ENCODE peak calls at places on chromosomes 16 and 17, in six cellular contexts. One of them, this sample, is unnamed.

GRCh38 chr16:57422026-57422944 is 17.7 kb downstream of the CCL17 start:
- DNase-seq in AG08395: peak
- DNase-seq in T-helper 2 cell: no peak
- DNase-seq in left colon: no peak
- DNase-seq in fibroblast of villous mesenchyme: peak
- DNase-seq in bronchial epithelial cell: peak
- DNase-seq in this sample: peak

GRCh38 chr17:49523706-49524472 is 28.8 kb downstream of the NGFR start:
- DNase-seq in left colon: no peak
- DNase-seq in bronchial epithelial cell: peak
- DNase-seq in fibroblast of villous mesenchyme: no peak
- DNase-seq in AG08395: no peak
- DNase-seq in T-helper 2 cell: no peak
- DNase-seq in this sample: peak

GRCh38 chr17:81930142-81931125 is 2.9 kb upstream of the MAFG start:
- DNase-seq in bronchial epithelial cell: no peak
- DNase-seq in AG08395: no peak
- DNase-seq in T-helper 2 cell: no peak
- DNase-seq in fibroblast of villous mesenchyme: no peak
- DNase-seq in left colon: peak
- DNase-seq in this sample: no peak

GRCh38 chr16:85502357-85502756 is 110.8 kb upstream of the GSE1 start:
- DNase-seq in left colon: no peak
- DNase-seq in T-helper 2 cell: no peak
- DNase-seq in AG08395: no peak
- DNase-seq in fibroblast of villous mesenchyme: no peak
- DNase-seq in bronchial epithelial cell: no peak
- DNase-seq in this sample: no peak

GRCh38 chr17:64327201-64327930 is 63.3 kb downstream of the PECAM1 start:
- DNase-seq in left colon: no peak
- DNase-seq in fibroblast of villous mesenchyme: peak
- DNase-seq in bronchial epithelial cell: no peak
- DNase-seq in T-helper 2 cell: no peak
- DNase-seq in AG08395: no peak
- DNase-seq in this sample: no peak

GRCh38 chr17:35244345-35245195 is 1.7 kb downstream of the SLFN5 start:
- DNase-seq in AG08395: peak
- DNase-seq in fibroblast of villous mesenchyme: peak
- DNase-seq in left colon: peak
- DNase-seq in T-helper 2 cell: peak
- DNase-seq in bronchial epithelial cell: peak
- DNase-seq in this sample: peak

GRCh38 chr16:83675136-83675535 is 132.6 kb upstream of the HSBP1 start:
- DNase-seq in left colon: no peak
- DNase-seq in AG08395: no peak
- DNase-seq in T-helper 2 cell: no peak
- DNase-seq in bronchial epithelial cell: no peak
- DNase-seq in fibroblast of villous mesenchyme: no peak
- DNase-seq in this sample: no peak

GRCh38 chr16:72111653-72112451 is 18.2 kb downstream of the DHX38 start:
- DNase-seq in left colon: no peak
- DNase-seq in fibroblast of villous mesenchyme: no peak
- DNase-seq in bronchial epithelial cell: peak
- DNase-seq in T-helper 2 cell: no peak
- DNase-seq in AG08395: no peak
- DNase-seq in this sample: no peak

GRCh38 chr16:65249768-65250167 is 127.9 kb upstream of the CDH11 start:
- DNase-seq in fibroblast of villous mesenchyme: peak
- DNase-seq in left colon: peak
- DNase-seq in AG08395: peak
- DNase-seq in T-helper 2 cell: no peak
- DNase-seq in bronchial epithelial cell: no peak
- DNase-seq in this sample: peak

GRCh38 chr17:15930426-15930825 is 14.5 kb upstream of the ADORA2B start:
- DNase-seq in AG08395: no peak
- DNase-seq in fibroblast of villous mesenchyme: no peak
- DNase-seq in bronchial epithelial cell: no peak
- DNase-seq in T-helper 2 cell: no peak
- DNase-seq in left colon: no peak
- DNase-seq in this sample: no peak

GRCh38 chr16:6573577-6573976 is 759.1 kb upstream of the RBFOX1 start:
- DNase-seq in bronchial epithelial cell: no peak
- DNase-seq in fibroblast of villous mesenchyme: no peak
- DNase-seq in left colon: peak
- DNase-seq in AG08395: no peak
- DNase-seq in T-helper 2 cell: no peak
- DNase-seq in this sample: no peak

GRCh38 chr17:27087935-27088766 is 205.8 kb upstream of the WSB1 start:
- DNase-seq in AG08395: no peak
- DNase-seq in T-helper 2 cell: no peak
- DNase-seq in bronchial epithelial cell: no peak
- DNase-seq in left colon: no peak
- DNase-seq in fibroblast of villous mesenchyme: no peak
- DNase-seq in this sample: no peak

GRCh38 chr17:721540-721937 is 6.9 kb upstream of the VPS53 start:
- DNase-seq in AG08395: no peak
- DNase-seq in fibroblast of villous mesenchyme: no peak
- DNase-seq in T-helper 2 cell: no peak
- DNase-seq in left colon: no peak
- DNase-seq in bronchial epithelial cell: peak
- DNase-seq in this sample: no peak

GRCh38 chr16:83513006-83513755 is 294.6 kb upstream of the HSBP1 start:
- DNase-seq in T-helper 2 cell: no peak
- DNase-seq in left colon: no peak
- DNase-seq in AG08395: peak
- DNase-seq in fibroblast of villous mesenchyme: peak
- DNase-seq in bronchial epithelial cell: peak
- DNase-seq in this sample: no peak

GRCh38 chr17:50128441-50129302 is 1.3 kb downstream of the SAMD14 start:
- DNase-seq in AG08395: no peak
- DNase-seq in fibroblast of villous mesenchyme: no peak
- DNase-seq in bronchial epithelial cell: no peak
- DNase-seq in left colon: no peak
- DNase-seq in T-helper 2 cell: no peak
- DNase-seq in this sample: no peak

This sample was measured in body of pancreas.